ENCODE peak calls at places on chromosome 19, in six cellular contexts. One of them, this sample, is unnamed.

GRCh38 chr19:35935911-35936737 is at the start of gene LRFN3:
- DNase-seq in AG04450: no peak
- DNase-seq in ovary: peak
- DNase-seq in PC-9: peak
- DNase-seq in lower lobe of right lung: peak
- DNase-seq in cardiac muscle cell: peak
- DNase-seq in this sample: no peak

GRCh38 chr19:2848625-2849024 is 7.3 kb downstream of the ZNF555 start:
- DNase-seq in ovary: no peak
- DNase-seq in AG04450: peak
- DNase-seq in cardiac muscle cell: no peak
- DNase-seq in lower lobe of right lung: no peak
- DNase-seq in PC-9: no peak
- DNase-seq in this sample: no peak

GRCh38 chr19:3263866-3264265 is 39.4 kb downstream of the CELF5 start:
- DNase-seq in PC-9: no peak
- DNase-seq in ovary: no peak
- DNase-seq in lower lobe of right lung: no peak
- DNase-seq in cardiac muscle cell: no peak
- DNase-seq in AG04450: no peak
- DNase-seq in this sample: no peak

GRCh38 chr19:39645800-39646411 is 9.8 kb upstream of the LGALS16 start:
- DNase-seq in ovary: no peak
- DNase-seq in PC-9: peak
- DNase-seq in cardiac muscle cell: peak
- DNase-seq in AG04450: no peak
- DNase-seq in lower lobe of right lung: no peak
- DNase-seq in this sample: no peak

GRCh38 chr19:58279042-58279924 is 528 bp downstream of the ZNF8 start:
- DNase-seq in PC-9: peak
- DNase-seq in AG04450: peak
- DNase-seq in cardiac muscle cell: peak
- DNase-seq in lower lobe of right lung: peak
- DNase-seq in ovary: peak
- DNase-seq in this sample: peak

GRCh38 chr19:16143399-16144215 is at the start of gene HSH2D:
- DNase-seq in ovary: no peak
- DNase-seq in lower lobe of right lung: peak
- DNase-seq in cardiac muscle cell: no peak
- DNase-seq in PC-9: peak
- DNase-seq in AG04450: no peak
- DNase-seq in this sample: peak

GRCh38 chr19:38394488-38394887 is 6.0 kb downstream of the SPRED3 start:
- DNase-seq in PC-9: no peak
- DNase-seq in ovary: no peak
- DNase-seq in cardiac muscle cell: peak
- DNase-seq in lower lobe of right lung: no peak
- DNase-seq in AG04450: no peak
- DNase-seq in this sample: no peak

GRCh38 chr19:51691122-51692064 is 1.7 kb upstream of the SPACA6 start:
- DNase-seq in AG04450: no peak
- DNase-seq in lower lobe of right lung: no peak
- DNase-seq in PC-9: no peak
- DNase-seq in cardiac muscle cell: peak
- DNase-seq in ovary: peak
- DNase-seq in this sample: no peak

GRCh38 chr19:10102787-10103236 is 334 bp upstream of the ANGPTL6 start:
- DNase-seq in ovary: no peak
- DNase-seq in lower lobe of right lung: no peak
- DNase-seq in PC-9: no peak
- DNase-seq in AG04450: no peak
- DNase-seq in cardiac muscle cell: no peak
- DNase-seq in this sample: no peak

GRCh38 chr19:55316646-55317045 is 8.5 kb downstream of the TMEM150B start:
- DNase-seq in cardiac muscle cell: no peak
- DNase-seq in lower lobe of right lung: no peak
- DNase-seq in PC-9: no peak
- DNase-seq in AG04450: no peak
- DNase-seq in ovary: no peak
- DNase-seq in this sample: no peak

GRCh38 chr19:6232567-6232966 is 47.2 kb downstream of the MLLT1 start:
- DNase-seq in PC-9: no peak
- DNase-seq in lower lobe of right lung: no peak
- DNase-seq in AG04450: peak
- DNase-seq in ovary: no peak
- DNase-seq in cardiac muscle cell: peak
- DNase-seq in this sample: no peak

GRCh38 chr19:49125025-49125731 is 5.8 kb downstream of the PPFIA3 start:
- DNase-seq in PC-9: peak
- DNase-seq in AG04450: no peak
- DNase-seq in lower lobe of right lung: no peak
- DNase-seq in cardiac muscle cell: no peak
- DNase-seq in ovary: no peak
- DNase-seq in this sample: no peak

GRCh38 chr19:8973501-8974091 is 36.6 kb downstream of the MUC16 start:
- DNase-seq in PC-9: no peak
- DNase-seq in AG04450: no peak
- DNase-seq in lower lobe of right lung: no peak
- DNase-seq in cardiac muscle cell: peak
- DNase-seq in ovary: no peak
- DNase-seq in this sample: no peak

GRCh38 chr19:11375143-11375948 is 880 bp downstream of the SWSAP1 start:
- DNase-seq in AG04450: no peak
- DNase-seq in ovary: peak
- DNase-seq in PC-9: peak
- DNase-seq in cardiac muscle cell: no peak
- DNase-seq in lower lobe of right lung: peak
- DNase-seq in this sample: no peak

GRCh38 chr19:38387550-38388309 is at the start of gene GGN:
- DNase-seq in AG04450: peak
- DNase-seq in ovary: peak
- DNase-seq in PC-9: peak
- DNase-seq in lower lobe of right lung: peak
- DNase-seq in cardiac muscle cell: peak
- DNase-seq in this sample: peak

DNA sequence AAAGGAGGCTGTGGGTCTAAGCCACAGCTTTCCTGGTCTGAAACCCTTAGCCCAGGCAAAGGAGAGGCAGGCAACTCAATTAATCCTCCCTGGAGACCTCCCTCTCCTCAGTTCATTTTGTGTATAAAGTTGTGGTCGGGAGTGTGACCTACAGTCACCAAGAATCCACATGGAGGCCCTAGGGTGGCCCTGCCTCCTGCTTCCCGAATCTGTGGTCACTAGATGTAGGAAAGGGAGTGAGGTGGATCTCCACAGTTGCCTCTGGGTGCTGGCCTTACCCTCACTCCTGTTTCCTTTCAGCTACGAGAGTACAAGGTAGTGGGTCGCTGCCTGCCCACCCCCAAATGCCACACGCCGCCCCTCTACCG is 1.3 kb downstream of the RPL18A start:
- DNase-seq in cardiac muscle cell: no peak
- DNase-seq in lower lobe of right lung: no peak
- DNase-seq in ovary: no peak
- DNase-seq in PC-9: no peak
- DNase-seq in AG04450: no peak
- DNase-seq in this sample: no peak
- H3K27ac ChIP-seq in cardiac muscle cell: peak
- H3K27ac ChIP-seq in lower lobe of right lung: peak
- H3K27ac ChIP-seq in ovary: no peak
- H3K27ac ChIP-seq in PC-9: peak
- H3K27ac ChIP-seq in AG04450: no peak
- H3K27ac ChIP-seq in this sample: peak

GRCh38 chr19:12997967-12998940 is 3.0 kb downstream of the NFIX start:
- DNase-seq in AG04450: no peak
- DNase-seq in cardiac muscle cell: no peak
- DNase-seq in ovary: peak
- DNase-seq in PC-9: no peak
- DNase-seq in lower lobe of right lung: no peak
- DNase-seq in this sample: no peak
- H3K27ac ChIP-seq in AG04450: no peak
- H3K27ac ChIP-seq in cardiac muscle cell: no peak
- H3K27ac ChIP-seq in ovary: peak
- H3K27ac ChIP-seq in PC-9: no peak
- H3K27ac ChIP-seq in lower lobe of right lung: peak
- H3K27ac ChIP-seq in this sample: peak

GRCh38 chr19:13072206-13072898 is 30.3 kb downstream of the LYL1 start:
- DNase-seq in AG04450: no peak
- DNase-seq in cardiac muscle cell: no peak
- DNase-seq in lower lobe of right lung: no peak
- DNase-seq in PC-9: no peak
- DNase-seq in ovary: no peak
- DNase-seq in this sample: no peak
- H3K27ac ChIP-seq in AG04450: no peak
- H3K27ac ChIP-seq in cardiac muscle cell: no peak
- H3K27ac ChIP-seq in lower lobe of right lung: no peak
- H3K27ac ChIP-seq in PC-9: no peak
- H3K27ac ChIP-seq in ovary: peak
- H3K27ac ChIP-seq in this sample: no peak

GRCh38 chr19:32861596-32861995 is 8.0 kb downstream of the SLC7A9 start:
- DNase-seq in ovary: no peak
- DNase-seq in lower lobe of right lung: no peak
- DNase-seq in AG04450: no peak
- DNase-seq in cardiac muscle cell: no peak
- DNase-seq in PC-9: no peak
- DNase-seq in this sample: no peak

GRCh38 chr19:32858155-32858554 is 11.4 kb downstream of the SLC7A9 start:
- DNase-seq in lower lobe of right lung: no peak
- DNase-seq in cardiac muscle cell: no peak
- DNase-seq in PC-9: no peak
- DNase-seq in AG04450: no peak
- DNase-seq in ovary: no peak
- DNase-seq in this sample: no peak

GRCh38 chr19:32857584-32857983 is 12.0 kb downstream of the SLC7A9 start:
- DNase-seq in lower lobe of right lung: no peak
- DNase-seq in ovary: no peak
- DNase-seq in PC-9: no peak
- DNase-seq in cardiac muscle cell: no peak
- DNase-seq in AG04450: no peak
- DNase-seq in this sample: no peak

GRCh38 chr19:32859591-32859990 is 10.0 kb downstream of the SLC7A9 start:
- DNase-seq in lower lobe of right lung: no peak
- DNase-seq in cardiac muscle cell: no peak
- DNase-seq in AG04450: no peak
- DNase-seq in ovary: no peak
- DNase-seq in PC-9: no peak
- DNase-seq in this sample: no peak

GRCh38 chr19:32858559-32858958 is 11.0 kb downstream of the SLC7A9 start:
- DNase-seq in AG04450: no peak
- DNase-seq in PC-9: no peak
- DNase-seq in cardiac muscle cell: no peak
- DNase-seq in lower lobe of right lung: no peak
- DNase-seq in ovary: no peak
- DNase-seq in this sample: no peak
- H3K27ac ChIP-seq in AG04450: no peak
- H3K27ac ChIP-seq in PC-9: no peak
- H3K27ac ChIP-seq in cardiac muscle cell: no peak
- H3K27ac ChIP-seq in lower lobe of right lung: no peak
- H3K27ac ChIP-seq in ovary: no peak
- H3K27ac ChIP-seq in this sample: no peak

This sample was measured in epithelial cell of prostate.